ENCODE peak calls at places on chromosomes 4 and X, in eight cellular contexts. L is cardiac fibroblast, O is mammary epithelial cell, J is thyroid gland, P is AG04449, D is MM.1S, U is neuronal stem cell, H is body of pancreas. Q is an unnamed sample.

GRCh38 chr4:123856689-123857545 is 460.3 kb downstream of the SPRY1 start:
- DNase-seq in O (no peak), U (peak), J (no peak), L (peak), D (no peak), H (peak), P (no peak), Q (peak)

GRCh38 chrX:155048997-155049619 is 21.8 kb downstream of the CMC4 start:
- DNase-seq in U (peak), D (no peak), H (peak), J (peak), L (peak), O (peak), P (no peak), Q (peak)

GRCh38 chrX:15579778-15580747 is 20.7 kb downstream of the ACE2 start:
- DNase-seq in P (no peak), J (peak), H (peak), O (peak), U (no peak), L (peak), D (no peak), Q (peak)

GRCh38 chr4:55184600-55185523 is 59.5 kb upstream of the KDR start:
- DNase-seq in D (peak), L (peak), J (no peak), O (no peak), H (peak), P (peak), U (no peak), Q (peak)

GRCh38 chr4:97238956-97239698 is 904.1 kb downstream of the STPG2 start:
- DNase-seq in D (peak), P (no peak), L (no peak), U (peak), J (no peak), H (no peak), O (no peak), Q (no peak)

GRCh38 chr4:12499693-12500092 is 984.4 kb downstream of the RAB28 start:
- DNase-seq in O (no peak), U (no peak), D (no peak), P (no peak), L (no peak), J (no peak), H (no peak), Q (no peak)

GRCh38 chr4:6134612-6135220 is 65.6 kb downstream of the JAKMIP1 start:
- DNase-seq in J (no peak), P (no peak), U (no peak), L (no peak), O (no peak), H (no peak), D (peak), Q (no peak)

GRCh38 chrX:16282209-16282608 is 114.9 kb downstream of the MAGEB17 start:
- DNase-seq in J (no peak), D (no peak), H (no peak), O (no peak), P (no peak), L (no peak), U (no peak), Q (no peak)

GRCh38 chr4:153393397-153393796 is 48.9 kb downstream of the MND1 start:
- DNase-seq in H (peak), P (no peak), L (peak), U (no peak), J (peak), D (no peak), O (no peak), Q (no peak)

GRCh38 chrX:12919051-12919450 is 12.6 kb downstream of the TLR8 start:
- DNase-seq in L (no peak), D (no peak), U (no peak), O (peak), J (no peak), P (no peak), H (no peak), Q (no peak)

GRCh38 chr4:113919611-113920010 is 59.8 kb downstream of the ARSJ start:
- DNase-seq in H (no peak), L (no peak), P (no peak), J (no peak), U (no peak), O (peak), D (no peak), Q (no peak)

GRCh38 chrX:131778269-131779218 is 234.7 kb downstream of the OR13H1 start:
- DNase-seq in H (no peak), O (peak), J (no peak), D (peak), L (no peak), U (no peak), P (no peak), Q (no peak)

GRCh38 chr4:25903905-25904747 is 9.9 kb upstream of the SMIM20 start:
- DNase-seq in L (no peak), U (no peak), D (no peak), H (no peak), P (no peak), O (no peak), J (no peak), Q (no peak)

GRCh38 chr4:38734886-38735285 is 47.9 kb downstream of the TLR10 start:
- DNase-seq in H (no peak), J (no peak), O (no peak), P (no peak), L (no peak), D (no peak), U (no peak), Q (no peak)
- H3K4me3 ChIP-seq in H (no peak), J (no peak), O (no peak), P (no peak), L (no peak), D (no peak), U (no peak), Q (no peak)

GRCh38 chr4:147479817-147480216 is 1.1 kb upstream of the EDNRA start:
- DNase-seq in U (no peak), O (peak), L (peak), H (no peak), J (peak), D (no peak), P (peak), Q (no peak)

GRCh38 chr4:147480502-147480890 is 401 bp upstream of the EDNRA start:
- DNase-seq in O (no peak), D (no peak), U (no peak), P (no peak), L (no peak), H (no peak), J (no peak), Q (no peak)

GRCh38 chr4:147481577-147482109 is 746 bp downstream of the EDNRA start:
- DNase-seq in J (peak), L (peak), U (peak), O (no peak), D (no peak), P (no peak), H (no peak), Q (peak)

GRCh38 chr4:147480891-147481576 is at the start of gene EDNRA:
- DNase-seq in D (no peak), O (no peak), P (no peak), J (peak), L (peak), U (peak), H (no peak), Q (peak)

GRCh38 chr4:147482281-147482680 is 1.4 kb downstream of the EDNRA start:
- DNase-seq in H (no peak), O (peak), J (no peak), P (no peak), D (no peak), L (no peak), U (no peak), Q (no peak)
- H3K4me3 ChIP-seq in H (no peak), O (peak), J (no peak), P (peak), D (no peak), L (peak), U (no peak), Q (peak)

GRCh38 chr4:184504385-184504784 is 30.0 kb upstream of the IRF2 start:
- DNase-seq in P (no peak), J (no peak), D (no peak), H (no peak), L (no peak), U (no peak), O (no peak), Q (no peak)
- H3K4me3 ChIP-seq in P (no peak), J (no peak), D (no peak), H (no peak), L (no peak), U (no peak), O (no peak), Q (no peak)

GRCh38 chrX:134174859-134175258 is 62.1 kb upstream of the CCDC160 start:
- DNase-seq in O (no peak), P (no peak), U (peak), H (no peak), J (no peak), L (no peak), D (no peak), Q (peak)
- H3K4me3 ChIP-seq in O (no peak), P (no peak), U (no peak), H (no peak), J (no peak), L (no peak), D (no peak), Q (peak)

GRCh38 chr4:76197001-76197743 is 16.5 kb downstream of the SCARB2 start:
- DNase-seq in D (no peak), P (no peak), U (no peak), L (no peak), O (peak), H (no peak), J (no peak), Q (no peak)

GRCh38 chr4:76200771-76201224 is 12.8 kb downstream of the SCARB2 start:
- DNase-seq in P (no peak), D (peak), H (peak), O (no peak), J (peak), U (no peak), L (no peak), Q (no peak)

GRCh38 chr4:76198411-76199237 is 15.0 kb downstream of the SCARB2 start:
- DNase-seq in U (no peak), J (peak), P (no peak), H (peak), D (peak), O (peak), L (peak), Q (peak)

GRCh38 chr4:76197971-76198410 is 15.6 kb downstream of the SCARB2 start:
- DNase-seq in L (peak), J (peak), D (peak), O (peak), U (no peak), H (peak), P (no peak), Q (no peak)

GRCh38 chr4:76199664-76200211 is 13.9 kb downstream of the SCARB2 start:
- DNase-seq in U (no peak), J (peak), O (no peak), L (peak), D (peak), P (no peak), H (peak), Q (peak)
- H3K4me3 ChIP-seq in U (no peak), J (no peak), O (no peak), L (no peak), D (peak), P (no peak), H (no peak), Q (no peak)